ENCODE peak calls at places on chromosomes 4 and X, in seven cellular contexts. T, Q, I, H, V, L and X are unnamed samples.

GRCh38 chr4:107931775-107932321 is 499 bp downstream of the CYP2U1 start:
- DNase-seq in L (peak), Q (no peak), H (no peak), T (peak), V (no peak), I (no peak), X (no peak)

GRCh38 chrX:108993909-108994308 is 257.5 kb upstream of the IRS4 start:
- DNase-seq in I (no peak), H (no peak), T (no peak), Q (no peak), L (no peak), V (no peak), X (no peak)

GRCh38 chr4:169345207-169345788 is 74.5 kb upstream of the SH3RF1 start:
- DNase-seq in I (no peak), L (no peak), T (no peak), V (no peak), Q (peak), H (no peak), X (no peak)

GRCh38 chr4:38008493-38009120 is 48.4 kb downstream of the PTTG2 start:
- DNase-seq in V (no peak), L (no peak), H (no peak), I (no peak), T (no peak), Q (no peak), X (no peak)

GRCh38 chr4:77699731-77700210 is 94.2 kb downstream of the CXCL13 start:
- DNase-seq in L (no peak), T (no peak), Q (peak), H (peak), V (peak), I (peak), X (no peak)

GRCh38 chr4:86901864-86902263 is 9.6 kb upstream of the C4orf36 start:
- DNase-seq in H (no peak), L (no peak), V (no peak), Q (no peak), T (no peak), I (no peak), X (no peak)

GRCh38 chr4:101969965-101970364 is 179.4 kb downstream of the BANK1 start:
- DNase-seq in H (no peak), T (no peak), I (no peak), V (no peak), L (no peak), Q (no peak), X (no peak)

GRCh38 chr4:47490550-47490949 is 5.5 kb downstream of the ATP10D start:
- DNase-seq in T (peak), L (no peak), V (no peak), H (peak), Q (no peak), I (peak), X (no peak)

GRCh38 chr4:2045518-2045951 is 13.6 kb upstream of the NAT8L start:
- DNase-seq in V (no peak), T (no peak), L (peak), H (no peak), Q (peak), I (no peak), X (no peak)

GRCh38 chrX:71941771-71942170 is 31.1 kb downstream of the NHSL2 start:
- DNase-seq in L (no peak), H (no peak), T (peak), I (no peak), V (no peak), Q (peak), X (no peak)

GRCh38 chrX:134013092-134013497 is 27.7 kb upstream of the GPC3 start:
- DNase-seq in T (no peak), Q (no peak), V (no peak), L (no peak), H (no peak), I (no peak), X (no peak)

GRCh38 chr4:169225058-169225751 is 45.6 kb downstream of the SH3RF1 start:
- DNase-seq in T (no peak), Q (peak), V (peak), I (no peak), H (peak), L (no peak), X (no peak)

GRCh38 chr4:5460106-5460801 is 248.1 kb downstream of the EVC2 start:
- DNase-seq in Q (peak), H (no peak), T (no peak), V (no peak), I (peak), L (peak), X (peak)

GRCh38 chr4:40395908-40396806 is 61.0 kb downstream of the CHRNA9 start:
- DNase-seq in H (no peak), Q (no peak), T (peak), I (no peak), L (no peak), V (no peak), X (no peak)